ENCODE peak calls at places on chromosomes 1 and 21, in ten cellular contexts. N, V, W, O, Q, G, X, E, Z and K are unnamed samples.

GRCh38 chr1:82065917-82066316 is 265.2 kb downstream of the ADGRL2 start:
- DNase-seq in Q (no peak), O (no peak), Z (no peak), E (no peak), W (no peak), G (no peak), X (no peak), N (no peak), V (no peak), K (no peak)

GRCh38 chr1:115757866-115758265 is 10.6 kb downstream of the CASQ2 start:
- DNase-seq in W (no peak), V (no peak), N (no peak), Q (no peak), O (no peak), G (no peak), E (no peak), X (no peak), Z (no peak), K (no peak)

GRCh38 chr1:183604811-183605210 is 14.6 kb upstream of the NCF2 start:
- DNase-seq in Q (no peak), O (no peak), E (no peak), G (peak; percentile 79), W (no peak), X (no peak), N (no peak), V (no peak), Z (no peak), K (no peak)

GRCh38 chr1:57167997-57168396 is 202.2 kb upstream of the C8B start:
- DNase-seq in G (no peak), X (no peak), O (no peak), E (no peak), Q (no peak), V (no peak), N (no peak), Z (no peak), W (no peak), K (no peak)

GRCh38 chr21:29022141-29022540 is 2.3 kb upstream of the USP16 start:
- DNase-seq in W (no peak), O (no peak), G (no peak), E (no peak), X (no peak), Z (no peak), Q (no peak), V (peak; percentile 15), N (peak; percentile 25), K (no peak)

GRCh38 chr1:109805486-109806180 is 41.9 kb upstream of the EPS8L3 start:
- DNase-seq in Z (no peak), N (no peak), G (no peak), V (no peak), O (peak; percentile 20), X (no peak), E (no peak), Q (no peak), W (no peak), K (no peak)

GRCh38 chr1:165063181-165063955 is 293.1 kb downstream of the LMX1A start:
- DNase-seq in X (no peak), O (no peak), N (no peak), W (no peak), Z (no peak), G (no peak), V (no peak), E (no peak), Q (no peak), K (no peak)

GRCh38 chr1:219269171-219269570 is 95.5 kb downstream of the LYPLAL1 start:
- DNase-seq in O (no peak), X (no peak), G (no peak), Q (no peak), N (no peak), Z (no peak), V (no peak), E (no peak), W (no peak), K (no peak)

GRCh38 chr1:246690100-246690499 is 34.1 kb upstream of the SCCPDH start:
- DNase-seq in V (no peak), E (no peak), W (no peak), Z (no peak), O (no peak), X (no peak), G (no peak), N (no peak), Q (no peak), K (no peak)

GRCh38 chr1:207470927-207471326 is 16.8 kb downstream of the CR2 start:
- DNase-seq in Q (no peak), G (no peak), W (no peak), E (no peak), X (no peak), O (no peak), V (no peak), Z (no peak), N (no peak), K (no peak)

GRCh38 chr1:177812650-177813049 is 157.2 kb downstream of the SEC16B start:
- DNase-seq in X (no peak), W (no peak), Q (no peak), E (no peak), N (no peak), G (no peak), Z (no peak), O (no peak), V (no peak), K (no peak)

GRCh38 chr1:93814059-93814794 is 64.8 kb downstream of the DNTTIP2 start:
- DNase-seq in Z (peak; percentile 67), X (peak; percentile 46), G (peak; percentile 81), W (peak; percentile 85), V (peak; percentile 73), O (no peak), Q (peak; percentile 61), N (peak; percentile 95), E (no peak), K (peak; percentile 80)

GRCh38 chr1:5394111-5394510 is 598.1 kb downstream of the NPHP4 start:
- DNase-seq in X (no peak), W (no peak), E (no peak), V (no peak), O (no peak), Q (no peak), G (no peak), Z (no peak), N (no peak), K (no peak)

DNA sequence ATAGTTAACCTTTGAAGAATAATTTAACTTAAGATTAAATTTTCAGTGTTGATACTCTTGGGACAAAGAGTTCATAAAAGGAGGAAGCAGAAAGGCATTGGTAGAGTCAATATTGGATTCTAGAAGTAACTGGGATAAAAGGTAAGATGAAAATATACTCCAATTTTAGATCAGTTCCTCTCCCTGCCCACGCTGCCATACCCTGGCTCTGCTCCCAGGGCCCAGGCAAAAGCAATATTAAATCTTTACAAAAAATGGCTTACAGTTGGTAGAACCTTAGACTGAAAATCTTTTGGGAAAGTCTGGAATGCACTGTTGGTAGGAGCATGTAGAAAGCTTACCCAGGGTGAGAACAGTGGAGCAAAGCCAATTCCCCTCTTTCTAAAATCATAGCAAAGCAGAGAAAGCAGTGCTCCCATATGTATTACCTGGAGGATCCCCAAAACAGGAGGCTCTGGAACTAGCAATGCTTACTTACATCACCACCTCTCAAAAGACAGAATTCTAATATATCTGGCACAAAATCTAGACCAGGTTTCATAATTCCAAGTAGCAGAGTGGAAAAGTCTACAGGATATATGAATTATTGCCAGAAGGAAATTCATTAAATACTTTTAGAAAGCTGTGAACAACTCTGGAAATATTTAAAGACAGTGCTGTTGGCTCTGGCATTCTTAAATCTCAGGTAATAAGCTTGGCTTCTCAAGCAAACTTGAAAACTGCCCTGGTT is 24.5 kb downstream of the KIAA0319L start:
- DNase-seq in Q (no peak), X (no peak), Z (no peak), W (no peak), N (no peak), G (no peak), V (no peak), E (no peak), O (no peak), K (no peak)
- TF ChIP-seq CTCF in Q (no peak), X (no peak), Z (no peak), W (no peak), N (no peak), G (no peak), V (no peak), E (no peak), O (no peak), K (no peak)

DNA sequence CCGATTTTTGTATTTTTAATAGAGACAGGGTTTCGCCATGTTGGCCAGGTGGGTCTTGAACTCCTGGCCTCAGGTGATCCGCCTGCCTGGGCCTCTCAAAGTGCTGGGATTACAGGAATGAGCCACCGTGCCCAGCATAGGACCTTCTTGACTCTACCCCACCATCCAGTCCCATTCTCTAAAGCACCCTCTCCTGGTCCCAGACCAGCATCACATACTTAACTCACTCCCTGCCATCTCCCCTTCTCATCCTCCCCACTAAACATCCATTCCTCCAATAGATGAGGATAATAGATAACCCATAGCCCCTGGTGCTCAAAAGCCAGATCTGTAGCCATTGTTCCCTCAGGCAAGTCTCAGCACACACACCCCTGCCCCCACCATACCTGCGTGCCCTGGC is 2.1 kb downstream of the ENTREP3 start:
- DNase-seq in V (no peak), X (no peak), N (peak; percentile 34), G (no peak), Q (no peak), W (no peak), E (no peak), Z (no peak), O (no peak), K (no peak)
- TF ChIP-seq CTCF in V (no peak), X (no peak), N (peak; percentile 33), G (no peak), Q (no peak), W (peak; percentile 24), E (no peak), Z (no peak), O (no peak), K (no peak)

GRCh38 chr1:228463009-228463558 is 24.1 kb upstream of the RNF187 start:
- DNase-seq in G (no peak), E (no peak), X (no peak), O (no peak), W (no peak), V (no peak), N (no peak), Q (no peak), Z (no peak), K (no peak)

GRCh38 chr1:228464487-228464983 is 22.6 kb upstream of the RNF187 start:
- DNase-seq in W (peak; percentile 98), Q (peak; percentile 72), V (no peak), N (no peak), Z (peak; percentile 88), G (peak; percentile 85), X (no peak), E (no peak), O (no peak), K (peak; percentile 92)

GRCh38 chr1:228462560-228462959 is 24.6 kb upstream of the RNF187 start:
- DNase-seq in Q (no peak), O (no peak), X (no peak), N (no peak), W (no peak), G (no peak), V (no peak), Z (no peak), E (no peak), K (no peak)

GRCh38 chr1:228465134-228465533 is 22.0 kb upstream of the RNF187 start:
- DNase-seq in Z (no peak), Q (no peak), W (peak; percentile 37), E (no peak), V (no peak), G (no peak), N (no peak), X (no peak), O (no peak), K (no peak)

GRCh38 chr1:228463559-228464455 is 23.4 kb upstream of the RNF187 start:
- DNase-seq in X (no peak), G (peak; percentile 82), W (peak; percentile 95), E (no peak), O (no peak), Z (no peak), V (peak; percentile 84), N (no peak), Q (peak; percentile 31), K (peak; percentile 86)
- TF ChIP-seq CTCF in X (no peak), G (peak; percentile 20), W (peak; percentile 53), E (peak; percentile 3), O (no peak), Z (no peak), V (no peak), N (peak; percentile 29), Q (peak; percentile 27), K (no peak)

GRCh38 chr1:172320723-172321122 is 99.8 kb upstream of the C1orf105 start:
- DNase-seq in V (no peak), N (peak; percentile 47), X (no peak), E (no peak), Q (no peak), G (no peak), Z (no peak), W (no peak), O (no peak), K (no peak)
- TF ChIP-seq CTCF in V (no peak), N (no peak), X (no peak), E (no peak), Q (no peak), G (no peak), Z (no peak), W (no peak), O (no peak), K (no peak)